ENCODE peak calls at places on chromosomes 13 and 19, in seven cellular contexts. Q is heart right ventricle; I is psoas muscle; V is MV-4-11; Y is activated CD4-positive, alpha-beta T cell treated with anti-CD3 and anti-CD28 coated beads, Interleukin-2, amount 50 U/mL, for 4 hours; H is Caco-2; D is foreskin keratinocyte. J is an unnamed sample.

GRCh38 chr19:12093777-12094176 is 29.2 kb downstream of the ZNF844 start:
- DNase-seq in H (no peak), Q (no peak), D (no peak), V (no peak), I (no peak), Y (no peak), J (no peak)

GRCh38 chr13:114065926-114066774 is 66.3 kb downstream of the RASA3 start:
- DNase-seq in V (no peak), D (no peak), Q (no peak), I (no peak), Y (no peak), H (no peak), J (peak; percentile 65)

GRCh38 chr13:63311587-63311986 is 1895.9 kb upstream of the PCDH20 start:
- DNase-seq in V (no peak), Y (no peak), I (no peak), H (no peak), Q (no peak), D (no peak), J (no peak)

GRCh38 chr19:13012390-13012689 is 17.1 kb downstream of the NFIX start:
- DNase-seq in I (no peak), V (no peak), Q (no peak), H (no peak), D (no peak), Y (no peak), J (no peak)

GRCh38 chr13:26968431-26969335 is 202.9 kb downstream of the USP12 start:
- DNase-seq in D (no peak), V (no peak), Q (no peak), H (peak; percentile 95), Y (no peak), I (no peak), J (no peak)

GRCh38 chr13:44364601-44365000 is 9.0 kb upstream of the SERP2 start:
- DNase-seq in Q (no peak), D (peak; percentile 86), I (no peak), V (no peak), H (peak; percentile 80), Y (no peak), J (no peak)

GRCh38 chr19:19405919-19406877 is 723 bp downstream of the GATAD2A start:
- DNase-seq in D (peak; percentile 33), I (peak; percentile 62), H (peak; percentile 55), Q (peak; percentile 61), Y (peak; percentile 48), V (no peak), J (peak; percentile 83)

GRCh38 chr13:87274209-87274819 is 396.9 kb upstream of the SLITRK5 start:
- DNase-seq in I (no peak), H (peak; percentile 64), D (peak; percentile 39), Q (no peak), V (peak; percentile 30), Y (no peak), J (no peak)

GRCh38 chr13:90686438-90686837 is 661.0 kb upstream of the MIR17HG start:
- DNase-seq in I (no peak), Y (no peak), H (no peak), Q (no peak), V (no peak), D (peak; percentile 62), J (no peak)

GRCh38 chr13:58655086-58655485 is 1023.5 kb downstream of the PCDH17 start:
- DNase-seq in I (no peak), Y (no peak), D (no peak), Q (no peak), V (peak; percentile 86), H (no peak), J (no peak)

GRCh38 chr13:33744589-33745369 is 73.2 kb upstream of the RFC3 start:
- DNase-seq in H (no peak), Y (no peak), V (peak; percentile 35), Q (no peak), D (no peak), I (no peak), J (peak; percentile 70)

GRCh38 chr13:98541211-98541610 is 35.7 kb downstream of the STK24 start:
- DNase-seq in I (no peak), Y (no peak), V (no peak), H (no peak), Q (no peak), D (no peak), J (no peak)

GRCh38 chr19:37227996-37228395 is 10.0 kb downstream of the ZNF383 start:
- DNase-seq in H (peak; percentile 59), D (no peak), V (no peak), Q (no peak), I (no peak), Y (no peak), J (no peak)

GRCh38 chr13:59444210-59444857 is 719.4 kb downstream of the DIAPH3 start:
- DNase-seq in V (no peak), I (no peak), Q (no peak), H (no peak), Y (no peak), D (no peak), J (no peak)

GRCh38 chr19:12840091-12841079 is 2.1 kb downstream of the MAST1 start:
- DNase-seq in I (peak; percentile 51), H (peak; percentile 76), Q (peak; percentile 38), Y (no peak), V (peak; percentile 23), D (peak; percentile 82), J (peak; percentile 85)

GRCh38 chr13:41352935-41353801 is 42.1 kb downstream of the NAA16 start:
- DNase-seq in H (peak; percentile 53), Q (no peak), Y (peak; percentile 50), I (no peak), D (peak; percentile 74), V (peak; percentile 24), J (no peak)

GRCh38 chr19:34504273-34504808 is 22.8 kb downstream of the WTIP start:
- DNase-seq in Y (no peak), D (no peak), Q (no peak), H (no peak), I (no peak), V (no peak), J (no peak)

GRCh38 chr13:114152831-114153371 is 20.5 kb upstream of the RASA3 start:
- DNase-seq in D (no peak), Q (no peak), I (no peak), H (no peak), V (peak; percentile 88), Y (no peak), J (peak; percentile 59)

GRCh38 chr13:97440598-97440997 is 6.6 kb downstream of the RAP2A start:
- DNase-seq in D (no peak), V (no peak), Y (no peak), Q (no peak), I (no peak), H (no peak), J (no peak)

GRCh38 chr19:16067205-16067938 is 8.9 kb upstream of the TPM4 start:
- DNase-seq in D (peak; percentile 68), Q (peak; percentile 55), H (no peak), I (peak; percentile 40), V (peak; percentile 43), Y (no peak), J (peak; percentile 88)

GRCh38 chr13:22883262-22883840 is 297.4 kb upstream of the SGCG start:
- DNase-seq in D (no peak), Y (no peak), H (no peak), Q (no peak), V (peak; percentile 72), I (no peak), J (no peak)

GRCh38 chr19:400976-401835 is 7.7 kb downstream of the C2CD4C start:
- DNase-seq in Y (no peak), D (no peak), H (no peak), V (no peak), I (no peak), Q (no peak), J (peak; percentile 58)

GRCh38 chr19:46605356-46605821 is 4.3 kb downstream of the CALM3 start:
- DNase-seq in V (no peak), D (no peak), I (no peak), Q (no peak), Y (no peak), H (no peak), J (peak; percentile 61)

GRCh38 chr19:35843676-35844481 is 8.4 kb downstream of the NPHS1 start:
- DNase-seq in Q (no peak), D (no peak), I (no peak), Y (no peak), V (peak; percentile 53), H (peak; percentile 26), J (no peak)

GRCh38 chr13:107450931-107451330 is 764.4 kb downstream of the LIG4 start:
- DNase-seq in V (no peak), D (no peak), H (no peak), I (peak; percentile 28), Y (no peak), Q (no peak), J (no peak)

J was measured in upper lobe of right lung.